ENCODE peak calls at places on chromosomes 2 and 18, in four cellular contexts. One of them, this sample, is unnamed.
A peak's percentile ranks its signal among the peaks of the same experiment; 100 is the strongest.

GRCh38 chr2:98778741-98779483 is 48.0 kb upstream of the MGAT4A start:
- DNase-seq in SW 1271: no peak
- DNase-seq in upper lobe of right lung: no peak
- DNase-seq in GM12878: no peak
- DNase-seq in this sample: no peak

GRCh38 chr18:72697706-72698105 is 153.6 kb upstream of the CBLN2 start:
- DNase-seq in SW 1271: no peak
- DNase-seq in upper lobe of right lung: no peak
- DNase-seq in GM12878: no peak
- DNase-seq in this sample: no peak

GRCh38 chr2:20156826-20157605 is 67.9 kb downstream of the SDC1 start:
- DNase-seq in SW 1271: no peak
- DNase-seq in upper lobe of right lung: no peak
- DNase-seq in GM12878: peak; percentile 47
- DNase-seq in this sample: no peak

GRCh38 chr2:38145226-38145625 is 69.3 kb upstream of the CYP1B1 start:
- DNase-seq in SW 1271: no peak
- DNase-seq in upper lobe of right lung: no peak
- DNase-seq in GM12878: no peak
- DNase-seq in this sample: no peak

GRCh38 chr2:3518496-3519254 is 656 bp downstream of the ADI1 start:
- DNase-seq in SW 1271: peak; percentile 89
- DNase-seq in upper lobe of right lung: peak; percentile 99
- DNase-seq in GM12878: peak; percentile 94
- DNase-seq in this sample: peak; percentile 81

GRCh38 chr2:70946832-70947442 is 11.2 kb downstream of the ATP6V1B1 start:
- DNase-seq in SW 1271: no peak
- DNase-seq in upper lobe of right lung: peak; percentile 18
- DNase-seq in GM12878: no peak
- DNase-seq in this sample: peak; percentile 19

GRCh38 chr2:51812138-51812866 is 780.4 kb upstream of the NRXN1 start:
- DNase-seq in SW 1271: no peak
- DNase-seq in upper lobe of right lung: no peak
- DNase-seq in GM12878: no peak
- DNase-seq in this sample: no peak

GRCh38 chr2:109702250-109702985 is 88.3 kb downstream of the SOWAHC start:
- DNase-seq in SW 1271: no peak
- DNase-seq in upper lobe of right lung: no peak
- DNase-seq in GM12878: no peak
- DNase-seq in this sample: no peak

GRCh38 chr2:6352906-6353515 is 512.7 kb downstream of the CMPK2 start:
- DNase-seq in SW 1271: no peak
- DNase-seq in upper lobe of right lung: peak; percentile 76
- DNase-seq in GM12878: no peak
- DNase-seq in this sample: no peak

GRCh38 chr2:177161741-177162440 is 50.7 kb upstream of the HNRNPA3 start:
- DNase-seq in SW 1271: no peak
- DNase-seq in upper lobe of right lung: no peak
- DNase-seq in GM12878: no peak
- DNase-seq in this sample: no peak

GRCh38 chr18:48640566-48641270 is 101.9 kb downstream of the CTIF start:
- DNase-seq in SW 1271: no peak
- DNase-seq in upper lobe of right lung: peak; percentile 30
- DNase-seq in GM12878: no peak
- DNase-seq in this sample: no peak

GRCh38 chr18:22168360-22168921 is 948 bp upstream of the GATA6 start:
- DNase-seq in SW 1271: peak; percentile 8
- DNase-seq in upper lobe of right lung: no peak
- DNase-seq in GM12878: no peak
- DNase-seq in this sample: no peak

This sample was measured in pulmonary artery endothelial cell.